ENCODE peak calls at places on chromosomes 3 and 15, in nine cellular contexts. F is stimulated activated CD8-positive, alpha-beta memory T cell treated with anti-CD3 and anti-CD28 coated beads, Interleukin-15, amount 100 ng/mL, for 1 hour; U is activated T-helper 9 cell treated with anti-CD3 and anti-CD28 coated beads, Interleukin-2, amount 50 U/mL, for 16 hours; M is 8988T; P is activated T-cell treated with anti-CD3 and anti-CD28 coated beads for 48 hours; N is mucosa of gallbladder; X is central memory CD4-positive, alpha-beta T cell; J is hippocampal formation; H is activated naive CD4-positive, alpha-beta T cell treated with anti-CD3 and anti-CD28 coated beads for 36 hours. W is an unnamed sample.

GRCh38 chr3:10341901-10342398 is 21.0 kb upstream of the SEC13 start:
- DNase-seq in J (no peak), N (no peak), M (no peak), X (no peak), P (no peak), U (no peak), H (no peak), F (no peak), W (no peak)

GRCh38 chr3:127671523-127672428 is 976 bp upstream of the ABTB1 start:
- DNase-seq in M (peak; percentile 62), J (no peak), P (no peak), X (peak; percentile 22), U (no peak), F (no peak), H (peak; percentile 38), N (no peak), W (peak; percentile 16)

GRCh38 chr3:128469128-128469527 is 2.4 kb upstream of the DNAJB8 start:
- DNase-seq in N (no peak), X (no peak), J (no peak), F (no peak), P (no peak), H (no peak), M (no peak), U (no peak), W (no peak)

GRCh38 chr3:172043233-172043632 is 3.9 kb downstream of the FNDC3B start:
- DNase-seq in U (no peak), J (no peak), H (no peak), M (no peak), N (no peak), F (no peak), P (no peak), X (no peak), W (no peak)

GRCh38 chr15:39573287-39573686 is 7.6 kb upstream of the THBS1 start:
- DNase-seq in P (no peak), X (no peak), M (no peak), J (no peak), U (no peak), H (no peak), F (no peak), N (no peak), W (no peak)

GRCh38 chr3:134145183-134145582 is 105.5 kb downstream of the RYK start:
- DNase-seq in U (no peak), N (no peak), X (no peak), P (no peak), J (no peak), F (no peak), M (no peak), H (no peak), W (no peak)

GRCh38 chr3:48567090-48567489 is 3.5 kb upstream of the UCN2 start:
- DNase-seq in M (no peak), J (no peak), P (no peak), H (no peak), X (no peak), N (no peak), F (no peak), U (no peak), W (no peak)

GRCh38 chr15:52764731-52765130 is 25.4 kb downstream of the ONECUT1 start:
- DNase-seq in X (no peak), M (no peak), J (no peak), P (no peak), H (no peak), U (no peak), N (no peak), F (no peak), W (no peak)

GRCh38 chr3:52117537-52117936 is 36.7 kb downstream of the POC1A start:
- DNase-seq in J (no peak), H (no peak), X (no peak), M (no peak), U (no peak), N (no peak), P (no peak), F (no peak), W (no peak)

GRCh38 chr3:196120291-196120951 is 38.5 kb upstream of the TFRC start:
- DNase-seq in X (no peak), N (peak; percentile 25), F (no peak), U (no peak), M (no peak), P (no peak), H (peak; percentile 37), J (peak; percentile 11), W (no peak)

GRCh38 chr3:168029705-168030104 is 66.0 kb downstream of the GOLIM4 start:
- DNase-seq in J (no peak), M (no peak), P (no peak), F (no peak), U (no peak), X (no peak), H (no peak), N (no peak), W (no peak)

GRCh38 chr3:71728632-71729342 is 3.6 kb upstream of the EIF4E3 start:
- DNase-seq in U (no peak), N (no peak), H (peak; percentile 13), J (no peak), M (peak; percentile 39), X (peak; percentile 36), P (no peak), F (no peak), W (no peak)

GRCh38 chr3:188233320-188233719 is 79.4 kb downstream of the LPP start:
- DNase-seq in H (no peak), X (no peak), P (no peak), F (no peak), N (no peak), J (no peak), U (no peak), M (no peak), W (no peak)

GRCh38 chr15:54082836-54083492 is 104.7 kb downstream of the UNC13C start:
- DNase-seq in N (peak; percentile 13), X (no peak), J (no peak), H (no peak), P (peak; percentile 0), M (no peak), U (no peak), F (no peak), W (no peak)

GRCh38 chr15:75452364-75452967 is 976 bp upstream of the SIN3A start:
- DNase-seq in H (peak; percentile 89), U (peak; percentile 64), X (peak; percentile 78), N (peak; percentile 88), J (peak; percentile 58), M (no peak), P (peak; percentile 74), F (peak; percentile 55), W (peak; percentile 76)

GRCh38 chr15:39589815-39590644 is 9.2 kb downstream of the THBS1 start:
- DNase-seq in J (no peak), P (no peak), M (no peak), U (no peak), N (no peak), X (no peak), H (no peak), F (no peak), W (no peak)

GRCh38 chr3:99365396-99365795 is 273.0 kb upstream of the COL8A1 start:
- DNase-seq in X (no peak), U (no peak), H (no peak), M (no peak), N (no peak), P (no peak), F (no peak), J (no peak), W (no peak)

GRCh38 chr15:31605467-31605931 is 278.9 kb downstream of the KLF13 start:
- DNase-seq in U (no peak), H (peak; percentile 10), M (no peak), X (no peak), P (no peak), F (no peak), N (no peak), J (peak; percentile 41), W (no peak)

GRCh38 chr3:150292891-150293290 is 115.2 kb upstream of the TSC22D2 start:
- DNase-seq in J (no peak), P (no peak), F (no peak), H (no peak), N (no peak), X (no peak), M (no peak), U (no peak), W (no peak)

GRCh38 chr3:116939550-116939949 is 230.0 kb downstream of the TUSC7 start:
- DNase-seq in H (no peak), X (no peak), P (no peak), M (no peak), F (no peak), U (no peak), J (no peak), N (no peak), W (no peak)

GRCh38 chr15:76871930-76872329 is 33.2 kb downstream of the SCAPER start:
- DNase-seq in F (no peak), P (no peak), H (no peak), X (no peak), M (no peak), J (no peak), N (no peak), U (no peak), W (no peak)

GRCh38 chr3:171736556-171736955 is 73.7 kb downstream of the PLD1 start:
- DNase-seq in P (no peak), U (no peak), J (no peak), F (no peak), M (no peak), X (no peak), H (no peak), N (no peak), W (no peak)

GRCh38 chr15:96501362-96501761 is 170.9 kb downstream of the NR2F2 start:
- DNase-seq in J (no peak), X (no peak), M (no peak), N (no peak), U (no peak), P (no peak), F (no peak), H (no peak), W (no peak)

GRCh38 chr15:70486451-70487379 is 276.6 kb downstream of the UACA start:
- DNase-seq in F (no peak), X (no peak), H (peak; percentile 76), N (no peak), M (no peak), J (peak; percentile 35), U (peak; percentile 69), P (peak; percentile 76), W (peak; percentile 27)

GRCh38 chr3:9351709-9352126 is 11.1 kb upstream of the THUMPD3 start:
- DNase-seq in F (no peak), M (no peak), X (no peak), J (no peak), N (no peak), P (no peak), H (no peak), U (no peak), W (no peak)

GRCh38 chr3:72278349-72279067 is 493.6 kb upstream of the PROK2 start:
- DNase-seq in X (no peak), J (no peak), F (no peak), N (no peak), P (no peak), M (no peak), U (no peak), H (no peak), W (no peak)

GRCh38 chr3:95434436-95434835 is 1371.6 kb downstream of the NSUN3 start:
- DNase-seq in N (no peak), P (no peak), F (no peak), J (no peak), H (no peak), U (no peak), X (no peak), M (no peak), W (no peak)

W was measured in activated effector memory CD4-positive, alpha-beta T cell treated with Interleukin-2 at 50 U/mL for 16 hours.